ENCODE peak calls at places on chromosomes 3 and 15, in eight cellular contexts. One of them, this sample, is unnamed.

GRCh38 chr3:187957209-187957981 is 196.6 kb upstream of the LPP start:
- DNase-seq in progenitor cell of endocrine pancreas: no peak
- DNase-seq in hepatocyte: no peak
- DNase-seq in HuH-7: no peak
- DNase-seq in fibroblast of the aortic adventitia: no peak
- DNase-seq in T1000: no peak
- DNase-seq in RPMI7951: no peak
- DNase-seq in prostate gland: no peak
- DNase-seq in this sample: no peak

GRCh38 chr15:75185271-75186029 is 16.2 kb upstream of the C15orf39 start:
- DNase-seq in progenitor cell of endocrine pancreas: no peak
- DNase-seq in HuH-7: no peak
- DNase-seq in fibroblast of the aortic adventitia: no peak
- DNase-seq in T1000: no peak
- DNase-seq in hepatocyte: no peak
- DNase-seq in prostate gland: no peak
- DNase-seq in RPMI7951: no peak
- DNase-seq in this sample: peak

GRCh38 chr15:57403007-57403406 is 26.7 kb downstream of the CGNL1 start:
- DNase-seq in hepatocyte: no peak
- DNase-seq in HuH-7: no peak
- DNase-seq in progenitor cell of endocrine pancreas: no peak
- DNase-seq in RPMI7951: no peak
- DNase-seq in T1000: no peak
- DNase-seq in fibroblast of the aortic adventitia: no peak
- DNase-seq in prostate gland: no peak
- DNase-seq in this sample: no peak

GRCh38 chr3:45659661-45660566 is 29.3 kb upstream of the SACM1L start:
- DNase-seq in hepatocyte: peak
- DNase-seq in prostate gland: peak
- DNase-seq in fibroblast of the aortic adventitia: peak
- DNase-seq in T1000: peak
- DNase-seq in progenitor cell of endocrine pancreas: peak
- DNase-seq in HuH-7: peak
- DNase-seq in RPMI7951: peak
- DNase-seq in this sample: peak

GRCh38 chr15:98719169-98719515 is 70.8 kb downstream of the IGF1R start:
- DNase-seq in T1000: no peak
- DNase-seq in prostate gland: no peak
- DNase-seq in hepatocyte: no peak
- DNase-seq in RPMI7951: no peak
- DNase-seq in fibroblast of the aortic adventitia: peak
- DNase-seq in progenitor cell of endocrine pancreas: no peak
- DNase-seq in HuH-7: no peak
- DNase-seq in this sample: no peak

GRCh38 chr15:42385206-42385979 is 26.1 kb downstream of the CAPN3 start:
- DNase-seq in HuH-7: peak
- DNase-seq in fibroblast of the aortic adventitia: peak
- DNase-seq in hepatocyte: peak
- DNase-seq in RPMI7951: peak
- DNase-seq in T1000: no peak
- DNase-seq in prostate gland: no peak
- DNase-seq in progenitor cell of endocrine pancreas: peak
- DNase-seq in this sample: no peak

GRCh38 chr3:44931791-44932190 is 44.2 kb downstream of the ZDHHC3 start:
- DNase-seq in RPMI7951: no peak
- DNase-seq in HuH-7: no peak
- DNase-seq in progenitor cell of endocrine pancreas: no peak
- DNase-seq in fibroblast of the aortic adventitia: no peak
- DNase-seq in T1000: no peak
- DNase-seq in hepatocyte: no peak
- DNase-seq in prostate gland: no peak
- DNase-seq in this sample: no peak

GRCh38 chr3:52277071-52277964 is 1.1 kb downstream of the WDR82 start:
- DNase-seq in RPMI7951: peak
- DNase-seq in HuH-7: no peak
- DNase-seq in fibroblast of the aortic adventitia: peak
- DNase-seq in T1000: peak
- DNase-seq in progenitor cell of endocrine pancreas: no peak
- DNase-seq in hepatocyte: peak
- DNase-seq in prostate gland: peak
- DNase-seq in this sample: peak

GRCh38 chr3:143035466-143036214 is 34.3 kb downstream of the U2SURP start:
- DNase-seq in hepatocyte: no peak
- DNase-seq in T1000: no peak
- DNase-seq in fibroblast of the aortic adventitia: no peak
- DNase-seq in HuH-7: no peak
- DNase-seq in progenitor cell of endocrine pancreas: no peak
- DNase-seq in prostate gland: no peak
- DNase-seq in RPMI7951: peak
- DNase-seq in this sample: no peak

GRCh38 chr3:52986049-52986448 is 59.8 kb downstream of the SFMBT1 start:
- DNase-seq in hepatocyte: no peak
- DNase-seq in RPMI7951: no peak
- DNase-seq in fibroblast of the aortic adventitia: peak
- DNase-seq in progenitor cell of endocrine pancreas: no peak
- DNase-seq in T1000: no peak
- DNase-seq in prostate gland: no peak
- DNase-seq in HuH-7: no peak
- DNase-seq in this sample: no peak

GRCh38 chr15:57537951-57538506 is 53.7 kb upstream of the MYZAP start:
- DNase-seq in RPMI7951: no peak
- DNase-seq in fibroblast of the aortic adventitia: no peak
- DNase-seq in progenitor cell of endocrine pancreas: no peak
- DNase-seq in hepatocyte: no peak
- DNase-seq in T1000: no peak
- DNase-seq in prostate gland: no peak
- DNase-seq in HuH-7: no peak
- DNase-seq in this sample: no peak

GRCh38 chr15:69463182-69463756 is 10.7 kb downstream of the RPLP1 start:
- DNase-seq in T1000: no peak
- DNase-seq in HuH-7: no peak
- DNase-seq in RPMI7951: no peak
- DNase-seq in prostate gland: no peak
- DNase-seq in fibroblast of the aortic adventitia: no peak
- DNase-seq in progenitor cell of endocrine pancreas: no peak
- DNase-seq in hepatocyte: peak
- DNase-seq in this sample: no peak

GRCh38 chr3:143897558-143898305 is 49.5 kb upstream of the SLC9A9 start:
- DNase-seq in fibroblast of the aortic adventitia: peak
- DNase-seq in progenitor cell of endocrine pancreas: no peak
- DNase-seq in T1000: no peak
- DNase-seq in prostate gland: no peak
- DNase-seq in HuH-7: no peak
- DNase-seq in hepatocyte: peak
- DNase-seq in RPMI7951: peak
- DNase-seq in this sample: no peak

GRCh38 chr3:100465871-100466777 is 26.3 kb upstream of the TMEM45A start:
- DNase-seq in fibroblast of the aortic adventitia: peak
- DNase-seq in progenitor cell of endocrine pancreas: no peak
- DNase-seq in prostate gland: no peak
- DNase-seq in T1000: no peak
- DNase-seq in hepatocyte: no peak
- DNase-seq in HuH-7: no peak
- DNase-seq in RPMI7951: peak
- DNase-seq in this sample: no peak

GRCh38 chr15:29997499-29997898 is 85.3 kb upstream of the GOLGA8J start:
- DNase-seq in fibroblast of the aortic adventitia: no peak
- DNase-seq in RPMI7951: no peak
- DNase-seq in T1000: no peak
- DNase-seq in hepatocyte: no peak
- DNase-seq in HuH-7: no peak
- DNase-seq in progenitor cell of endocrine pancreas: no peak
- DNase-seq in prostate gland: no peak
- DNase-seq in this sample: no peak

GRCh38 chr15:92112180-92112579 is 258.7 kb downstream of the SLCO3A1 start:
- DNase-seq in RPMI7951: peak
- DNase-seq in progenitor cell of endocrine pancreas: no peak
- DNase-seq in hepatocyte: no peak
- DNase-seq in fibroblast of the aortic adventitia: peak
- DNase-seq in HuH-7: no peak
- DNase-seq in prostate gland: no peak
- DNase-seq in T1000: no peak
- DNase-seq in this sample: no peak

GRCh38 chr15:97984157-97984556 is 23.7 kb downstream of the ARRDC4 start:
- DNase-seq in progenitor cell of endocrine pancreas: no peak
- DNase-seq in hepatocyte: no peak
- DNase-seq in fibroblast of the aortic adventitia: peak
- DNase-seq in prostate gland: no peak
- DNase-seq in T1000: no peak
- DNase-seq in RPMI7951: peak
- DNase-seq in HuH-7: no peak
- DNase-seq in this sample: no peak

GRCh38 chr3:16884748-16885587 is at the start of gene PLCL2:
- DNase-seq in prostate gland: no peak
- DNase-seq in HuH-7: peak
- DNase-seq in hepatocyte: peak
- DNase-seq in fibroblast of the aortic adventitia: peak
- DNase-seq in progenitor cell of endocrine pancreas: peak
- DNase-seq in T1000: no peak
- DNase-seq in RPMI7951: peak
- DNase-seq in this sample: peak

GRCh38 chr3:47406762-47407149 is 25.9 kb downstream of the PTPN23 start:
- DNase-seq in HuH-7: no peak
- DNase-seq in fibroblast of the aortic adventitia: no peak
- DNase-seq in hepatocyte: no peak
- DNase-seq in RPMI7951: no peak
- DNase-seq in T1000: no peak
- DNase-seq in prostate gland: no peak
- DNase-seq in progenitor cell of endocrine pancreas: no peak
- DNase-seq in this sample: no peak

GRCh38 chr3:138479355-138479964 is 45.0 kb downstream of the ESYT3 start:
- DNase-seq in RPMI7951: peak
- DNase-seq in progenitor cell of endocrine pancreas: no peak
- DNase-seq in fibroblast of the aortic adventitia: peak
- DNase-seq in HuH-7: peak
- DNase-seq in prostate gland: no peak
- DNase-seq in T1000: peak
- DNase-seq in hepatocyte: peak
- DNase-seq in this sample: peak

GRCh38 chr3:159872374-159873109 is 116.1 kb upstream of the IL12A start:
- DNase-seq in HuH-7: no peak
- DNase-seq in RPMI7951: peak
- DNase-seq in hepatocyte: no peak
- DNase-seq in prostate gland: no peak
- DNase-seq in fibroblast of the aortic adventitia: peak
- DNase-seq in T1000: peak
- DNase-seq in progenitor cell of endocrine pancreas: no peak
- DNase-seq in this sample: no peak

GRCh38 chr15:50633653-50634052 is 52.9 kb downstream of the TRPM7 start:
- DNase-seq in progenitor cell of endocrine pancreas: no peak
- DNase-seq in RPMI7951: no peak
- DNase-seq in HuH-7: no peak
- DNase-seq in prostate gland: no peak
- DNase-seq in hepatocyte: no peak
- DNase-seq in fibroblast of the aortic adventitia: peak
- DNase-seq in T1000: no peak
- DNase-seq in this sample: no peak

GRCh38 chr15:87355946-87356345 is 900.6 kb downstream of the NTRK3 start:
- DNase-seq in prostate gland: no peak
- DNase-seq in T1000: no peak
- DNase-seq in HuH-7: no peak
- DNase-seq in RPMI7951: no peak
- DNase-seq in hepatocyte: no peak
- DNase-seq in fibroblast of the aortic adventitia: peak
- DNase-seq in progenitor cell of endocrine pancreas: no peak
- DNase-seq in this sample: no peak

GRCh38 chr15:71599404-71600225 is 210.7 kb upstream of the NR2E3 start:
- DNase-seq in HuH-7: no peak
- DNase-seq in progenitor cell of endocrine pancreas: no peak
- DNase-seq in T1000: no peak
- DNase-seq in RPMI7951: peak
- DNase-seq in fibroblast of the aortic adventitia: peak
- DNase-seq in prostate gland: no peak
- DNase-seq in hepatocyte: peak
- DNase-seq in this sample: no peak

GRCh38 chr15:24761704-24762302 is 86.2 kb downstream of the NPAP1 start:
- DNase-seq in prostate gland: no peak
- DNase-seq in fibroblast of the aortic adventitia: peak
- DNase-seq in T1000: no peak
- DNase-seq in HuH-7: no peak
- DNase-seq in RPMI7951: peak
- DNase-seq in progenitor cell of endocrine pancreas: no peak
- DNase-seq in hepatocyte: no peak
- DNase-seq in this sample: no peak

GRCh38 chr3:30681276-30682211 is 75.1 kb downstream of the TGFBR2 start:
- DNase-seq in hepatocyte: peak
- DNase-seq in HuH-7: no peak
- DNase-seq in T1000: no peak
- DNase-seq in prostate gland: no peak
- DNase-seq in fibroblast of the aortic adventitia: peak
- DNase-seq in RPMI7951: peak
- DNase-seq in progenitor cell of endocrine pancreas: no peak
- DNase-seq in this sample: peak

GRCh38 chr3:112308151-112308911 is 14.3 kb upstream of the SLC9C1 start:
- DNase-seq in progenitor cell of endocrine pancreas: no peak
- DNase-seq in hepatocyte: peak
- DNase-seq in RPMI7951: peak
- DNase-seq in HuH-7: no peak
- DNase-seq in fibroblast of the aortic adventitia: peak
- DNase-seq in T1000: no peak
- DNase-seq in prostate gland: peak
- DNase-seq in this sample: no peak

GRCh38 chr15:75104804-75105557 is 81.6 kb downstream of the PPCDC start:
- DNase-seq in prostate gland: no peak
- DNase-seq in HuH-7: peak
- DNase-seq in T1000: peak
- DNase-seq in RPMI7951: peak
- DNase-seq in hepatocyte: peak
- DNase-seq in fibroblast of the aortic adventitia: peak
- DNase-seq in progenitor cell of endocrine pancreas: no peak
- DNase-seq in this sample: peak

GRCh38 chr15:66780172-66780972 is 78.3 kb downstream of the SMAD6 start:
- DNase-seq in progenitor cell of endocrine pancreas: no peak
- DNase-seq in hepatocyte: peak
- DNase-seq in T1000: peak
- DNase-seq in RPMI7951: peak
- DNase-seq in fibroblast of the aortic adventitia: peak
- DNase-seq in HuH-7: no peak
- DNase-seq in prostate gland: no peak
- DNase-seq in this sample: peak

GRCh38 chr15:22947101-22948000 is 32.8 kb downstream of the CYFIP1 start:
- DNase-seq in fibroblast of the aortic adventitia: no peak
- DNase-seq in T1000: no peak
- DNase-seq in RPMI7951: no peak
- DNase-seq in HuH-7: no peak
- DNase-seq in progenitor cell of endocrine pancreas: no peak
- DNase-seq in prostate gland: no peak
- DNase-seq in hepatocyte: no peak
- DNase-seq in this sample: no peak

GRCh38 chr3:3107181-3107580 is 3.0 kb downstream of the IL5RA start:
- DNase-seq in HuH-7: no peak
- DNase-seq in T1000: no peak
- DNase-seq in RPMI7951: no peak
- DNase-seq in progenitor cell of endocrine pancreas: no peak
- DNase-seq in hepatocyte: no peak
- DNase-seq in fibroblast of the aortic adventitia: no peak
- DNase-seq in prostate gland: no peak
- DNase-seq in this sample: no peak

GRCh38 chr15:71056111-71056510 is 59.2 kb upstream of the THSD4 start:
- DNase-seq in T1000: no peak
- DNase-seq in hepatocyte: no peak
- DNase-seq in RPMI7951: no peak
- DNase-seq in fibroblast of the aortic adventitia: no peak
- DNase-seq in HuH-7: no peak
- DNase-seq in prostate gland: no peak
- DNase-seq in progenitor cell of endocrine pancreas: no peak
- DNase-seq in this sample: no peak

GRCh38 chr15:60772395-60773120 is 293.6 kb upstream of the ICE2 start:
- DNase-seq in T1000: no peak
- DNase-seq in hepatocyte: peak
- DNase-seq in prostate gland: no peak
- DNase-seq in HuH-7: no peak
- DNase-seq in fibroblast of the aortic adventitia: no peak
- DNase-seq in progenitor cell of endocrine pancreas: no peak
- DNase-seq in RPMI7951: no peak
- DNase-seq in this sample: no peak

GRCh38 chr15:31292391-31293020 is 34.1 kb upstream of the KLF13 start:
- DNase-seq in prostate gland: no peak
- DNase-seq in RPMI7951: peak
- DNase-seq in fibroblast of the aortic adventitia: no peak
- DNase-seq in progenitor cell of endocrine pancreas: no peak
- DNase-seq in HuH-7: no peak
- DNase-seq in T1000: no peak
- DNase-seq in hepatocyte: no peak
- DNase-seq in this sample: no peak

This sample was measured in aorta.